ENCODE peak calls at places on chromosomes 16 and 17, in seven cellular contexts. B, Q, J, X, S, A and I are unnamed samples.

GRCh38 chr16:70156207-70156978 is 17.2 kb upstream of the CLEC18C start:
- DNase-seq in B (no peak), Q (no peak), J (no peak), X (peak; percentile 5), S (no peak), A (no peak), I (no peak)

GRCh38 chr16:76654421-76654820 is 377.2 kb downstream of the CNTNAP4 start:
- DNase-seq in B (no peak), Q (no peak), J (no peak), X (no peak), S (no peak), A (no peak), I (no peak)

GRCh38 chr17:17750881-17751280 is 69.6 kb downstream of the RAI1 start:
- DNase-seq in B (peak; percentile 47), Q (no peak), J (no peak), X (no peak), S (no peak), A (no peak), I (no peak)

GRCh38 chr16:29820730-29821662 is 734 bp downstream of the MVP start:
- DNase-seq in B (peak; percentile 41), Q (no peak), J (no peak), X (no peak), S (no peak), A (no peak), I (no peak)

GRCh38 chr17:8741366-8741765 is 3.3 kb downstream of the CCDC42 start:
- DNase-seq in B (no peak), Q (no peak), J (no peak), X (no peak), S (no peak), A (no peak), I (no peak)

GRCh38 chr17:36722121-36722902 is 120.9 kb downstream of the MRM1 start:
- DNase-seq in B (no peak), Q (no peak), J (peak; percentile 92), X (no peak), S (no peak), A (no peak), I (no peak)

GRCh38 chr17:72405662-72406230 is 284.9 kb downstream of the SOX9 start:
- DNase-seq in B (no peak), Q (no peak), J (no peak), X (no peak), S (no peak), A (no peak), I (no peak)

GRCh38 chr17:76381633-76382304 is 2.6 kb upstream of the SPHK1 start:
- DNase-seq in B (no peak), Q (no peak), J (no peak), X (peak; percentile 38), S (no peak), A (no peak), I (no peak)

GRCh38 chr17:12866244-12866643 is 76.9 kb downstream of the ARHGAP44 start:
- DNase-seq in B (no peak), Q (no peak), J (no peak), X (no peak), S (no peak), A (no peak), I (no peak)

GRCh38 chr17:19306160-19307111 is 56.1 kb downstream of the B9D1 start:
- DNase-seq in B (peak; percentile 94), Q (no peak), J (no peak), X (no peak), S (no peak), A (peak; percentile 67), I (no peak)

GRCh38 chr17:48283907-48284306 is 146.1 kb downstream of the SKAP1 start:
- DNase-seq in B (no peak), Q (no peak), J (no peak), X (no peak), S (no peak), A (no peak), I (no peak)

GRCh38 chr17:43457362-43457692 is 26.4 kb upstream of the DHX8 start:
- DNase-seq in B (no peak), Q (no peak), J (no peak), X (no peak), S (no peak), A (no peak), I (no peak)

GRCh38 chr17:61338000-61338864 is 61.4 kb upstream of the TBX2 start:
- DNase-seq in B (no peak), Q (peak; percentile 84), J (no peak), X (no peak), S (no peak), A (peak; percentile 50), I (no peak)

GRCh38 chr17:2689411-2690164 is 22.0 kb downstream of the CLUH start:
- DNase-seq in B (no peak), Q (no peak), J (no peak), X (peak; percentile 38), S (no peak), A (no peak), I (no peak)

GRCh38 chr16:676565-677297 is 1.3 kb downstream of the RHBDL1 start:
- DNase-seq in B (no peak), Q (no peak), J (no peak), X (no peak), S (no peak), A (no peak), I (no peak)

GRCh38 chr16:23801387-23801786 is 34.4 kb upstream of the PRKCB start:
- DNase-seq in B (no peak), Q (peak; percentile 63), J (peak; percentile 88), X (peak; percentile 63), S (peak; percentile 39), A (peak; percentile 57), I (peak; percentile 86)

GRCh38 chr16:31083556-31083955 is 5.2 kb downstream of the PRSS53 start:
- DNase-seq in B (no peak), Q (no peak), J (no peak), X (no peak), S (no peak), A (no peak), I (no peak)

GRCh38 chr17:17824119-17824779 is 12.5 kb downstream of the SREBF1 start:
- DNase-seq in B (no peak), Q (no peak), J (no peak), X (peak; percentile 76), S (no peak), A (no peak), I (no peak)

GRCh38 chr17:63983326-63983725 is 10.6 kb upstream of the SCN4A start:
- DNase-seq in B (no peak), Q (no peak), J (no peak), X (no peak), S (no peak), A (no peak), I (no peak)

GRCh38 chr16:89563639-89564392 is 3.3 kb downstream of the RPL13 start:
- DNase-seq in B (no peak), Q (no peak), J (no peak), X (no peak), S (no peak), A (no peak), I (no peak)

GRCh38 chr16:89565256-89565505 is 4.7 kb downstream of the RPL13 start:
- DNase-seq in B (no peak), Q (no peak), J (peak; percentile 76), X (peak; percentile 46), S (no peak), A (no peak), I (no peak)

GRCh38 chr16:89567656-89568594 is 7.4 kb downstream of the RPL13 start:
- DNase-seq in B (no peak), Q (no peak), J (no peak), X (no peak), S (no peak), A (no peak), I (no peak)

GRCh38 chr16:89564476-89565255 is 4.2 kb downstream of the RPL13 start:
- DNase-seq in B (no peak), Q (no peak), J (peak; percentile 51), X (no peak), S (no peak), A (peak; percentile 53), I (no peak)

GRCh38 chr16:89565506-89566372 is 5.3 kb downstream of the RPL13 start:
- DNase-seq in B (no peak), Q (peak; percentile 69), J (peak; percentile 81), X (peak; percentile 84), S (no peak), A (peak; percentile 57), I (peak; percentile 93)
- TF ChIP-seq JUND in B (no peak), Q (no peak), J (no peak), X (peak; percentile 18), S (no peak), A (no peak), I (no peak)

GRCh38 chr16:50273382-50273690 is 7.0 kb downstream of the ADCY7 start:
- DNase-seq in B (no peak), Q (no peak), J (no peak), X (no peak), S (no peak), A (no peak), I (no peak)
- TF ChIP-seq JUND in B (no peak), Q (no peak), J (no peak), X (no peak), S (no peak), A (no peak), I (no peak)

GRCh38 chr17:77882040-77882439 is 76.5 kb upstream of the TNRC6C start:
- DNase-seq in B (no peak), Q (no peak), J (no peak), X (no peak), S (no peak), A (no peak), I (no peak)

GRCh38 chr17:77880702-77881450 is 77.6 kb upstream of the TNRC6C start:
- DNase-seq in B (no peak), Q (no peak), J (no peak), X (peak; percentile 97), S (no peak), A (no peak), I (no peak)

GRCh38 chr17:77879896-77880280 is 78.6 kb upstream of the TNRC6C start:
- DNase-seq in B (no peak), Q (no peak), J (no peak), X (no peak), S (no peak), A (no peak), I (no peak)

GRCh38 chr17:77882481-77883212 is 75.9 kb upstream of the TNRC6C start:
- DNase-seq in B (peak; percentile 60), Q (no peak), J (peak; percentile 16), X (no peak), S (no peak), A (peak; percentile 18), I (no peak)

GRCh38 chr17:77881545-77881944 is 77.0 kb upstream of the TNRC6C start:
- DNase-seq in B (peak; percentile 89), Q (no peak), J (peak; percentile 71), X (peak; percentile 86), S (no peak), A (no peak), I (no peak)
- TF ChIP-seq JUND in B (peak; percentile 5), Q (no peak), J (no peak), X (no peak), S (no peak), A (no peak), I (no peak)

DNA sequence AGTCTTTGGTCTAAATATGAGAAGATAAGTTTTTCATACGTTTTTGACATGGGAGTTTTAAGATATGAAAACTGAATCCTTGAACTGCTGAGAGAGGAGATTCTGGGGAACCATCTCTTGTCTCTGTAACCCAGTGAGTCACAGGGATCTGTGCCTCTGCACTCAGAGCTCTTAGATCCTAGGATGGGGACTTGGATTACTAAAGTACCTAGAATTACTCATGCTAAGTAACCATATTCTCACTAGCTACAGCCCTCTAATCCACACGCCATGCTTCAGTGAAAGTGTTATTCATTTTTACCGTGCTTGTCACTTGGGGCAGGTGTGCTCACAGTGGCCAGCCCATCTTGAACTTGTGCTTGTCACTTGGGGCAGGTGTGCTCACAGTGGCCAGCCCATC is 2.0 kb downstream of the MRM3 start:
- DNase-seq in B (no peak), Q (no peak), J (no peak), X (no peak), S (no peak), A (no peak), I (no peak)
- TF ChIP-seq JUND in B (no peak), Q (no peak), J (no peak), X (no peak), S (no peak), A (no peak), I (no peak)

GRCh38 chr16:13269359-13269758 is 368.0 kb downstream of the SHISA9 start:
- DNase-seq in B (no peak), Q (no peak), J (no peak), X (no peak), S (no peak), A (no peak), I (no peak)
- TF ChIP-seq JUND in B (no peak), Q (no peak), J (no peak), X (no peak), S (no peak), A (no peak), I (no peak)